ENCODE peak calls at places on chromosomes 16 and 17, in eight cellular contexts. One of them, this sample, is unnamed.

GRCh38 chr17:63647065-63647725 is 25.0 kb downstream of the MAP3K3 start:
- DNase-seq in NB4: no peak
- DNase-seq in NT2/D1: no peak
- DNase-seq in sigmoid colon: no peak
- DNase-seq in prostate gland: peak
- DNase-seq in AG10803: peak
- DNase-seq in effector memory CD4-positive, alpha-beta T cell: no peak
- DNase-seq in kidney epithelial cell: peak
- DNase-seq in this sample: no peak

GRCh38 chr17:41406205-41406604 is 8.8 kb upstream of the KRT31 start:
- DNase-seq in prostate gland: no peak
- DNase-seq in NT2/D1: no peak
- DNase-seq in NB4: no peak
- DNase-seq in AG10803: no peak
- DNase-seq in kidney epithelial cell: no peak
- DNase-seq in effector memory CD4-positive, alpha-beta T cell: no peak
- DNase-seq in sigmoid colon: no peak
- DNase-seq in this sample: no peak

GRCh38 chr16:88867561-88868246 is 1.2 kb upstream of the PABPN1L start:
- DNase-seq in NT2/D1: no peak
- DNase-seq in prostate gland: no peak
- DNase-seq in AG10803: no peak
- DNase-seq in kidney epithelial cell: no peak
- DNase-seq in sigmoid colon: no peak
- DNase-seq in NB4: no peak
- DNase-seq in effector memory CD4-positive, alpha-beta T cell: no peak
- DNase-seq in this sample: no peak

GRCh38 chr16:51577621-51578303 is 426.7 kb upstream of the SALL1 start:
- DNase-seq in sigmoid colon: no peak
- DNase-seq in effector memory CD4-positive, alpha-beta T cell: no peak
- DNase-seq in NB4: no peak
- DNase-seq in kidney epithelial cell: peak
- DNase-seq in AG10803: no peak
- DNase-seq in prostate gland: no peak
- DNase-seq in NT2/D1: peak
- DNase-seq in this sample: no peak

GRCh38 chr16:588639-588888 is 1.3 kb upstream of the RAB40C start:
- DNase-seq in AG10803: peak
- DNase-seq in sigmoid colon: no peak
- DNase-seq in NT2/D1: no peak
- DNase-seq in effector memory CD4-positive, alpha-beta T cell: peak
- DNase-seq in prostate gland: no peak
- DNase-seq in NB4: peak
- DNase-seq in kidney epithelial cell: no peak
- DNase-seq in this sample: no peak

GRCh38 chr17:8141046-8141445 is 11.2 kb downstream of the PER1 start:
- DNase-seq in prostate gland: no peak
- DNase-seq in sigmoid colon: peak
- DNase-seq in NB4: no peak
- DNase-seq in kidney epithelial cell: no peak
- DNase-seq in AG10803: no peak
- DNase-seq in NT2/D1: no peak
- DNase-seq in effector memory CD4-positive, alpha-beta T cell: no peak
- DNase-seq in this sample: no peak

GRCh38 chr16:83137326-83137770 is 510.6 kb downstream of the CDH13 start:
- DNase-seq in NB4: peak
- DNase-seq in NT2/D1: no peak
- DNase-seq in sigmoid colon: no peak
- DNase-seq in AG10803: peak
- DNase-seq in prostate gland: peak
- DNase-seq in effector memory CD4-positive, alpha-beta T cell: no peak
- DNase-seq in kidney epithelial cell: peak
- DNase-seq in this sample: no peak

GRCh38 chr16:89366561-89367537 is 123.5 kb downstream of the ANKRD11 start:
- DNase-seq in prostate gland: no peak
- DNase-seq in NT2/D1: no peak
- DNase-seq in kidney epithelial cell: no peak
- DNase-seq in sigmoid colon: no peak
- DNase-seq in AG10803: no peak
- DNase-seq in effector memory CD4-positive, alpha-beta T cell: no peak
- DNase-seq in NB4: no peak
- DNase-seq in this sample: no peak

GRCh38 chr17:12839042-12839441 is 49.7 kb downstream of the ARHGAP44 start:
- DNase-seq in kidney epithelial cell: no peak
- DNase-seq in NT2/D1: no peak
- DNase-seq in AG10803: no peak
- DNase-seq in prostate gland: no peak
- DNase-seq in NB4: no peak
- DNase-seq in sigmoid colon: no peak
- DNase-seq in effector memory CD4-positive, alpha-beta T cell: no peak
- DNase-seq in this sample: no peak

GRCh38 chr17:49436174-49436573 is 21.5 kb upstream of the PHB1 start:
- DNase-seq in NB4: no peak
- DNase-seq in sigmoid colon: no peak
- DNase-seq in kidney epithelial cell: no peak
- DNase-seq in AG10803: no peak
- DNase-seq in effector memory CD4-positive, alpha-beta T cell: no peak
- DNase-seq in prostate gland: no peak
- DNase-seq in NT2/D1: no peak
- DNase-seq in this sample: no peak

GRCh38 chr16:82464192-82464591 is 162.6 kb upstream of the CDH13 start:
- DNase-seq in kidney epithelial cell: no peak
- DNase-seq in NT2/D1: no peak
- DNase-seq in NB4: no peak
- DNase-seq in sigmoid colon: no peak
- DNase-seq in prostate gland: no peak
- DNase-seq in AG10803: no peak
- DNase-seq in effector memory CD4-positive, alpha-beta T cell: no peak
- DNase-seq in this sample: no peak

GRCh38 chr16:69406780-69407331 is 17.6 kb upstream of the CYB5B start:
- DNase-seq in sigmoid colon: no peak
- DNase-seq in kidney epithelial cell: no peak
- DNase-seq in effector memory CD4-positive, alpha-beta T cell: no peak
- DNase-seq in AG10803: no peak
- DNase-seq in NB4: peak
- DNase-seq in NT2/D1: no peak
- DNase-seq in prostate gland: no peak
- DNase-seq in this sample: no peak

GRCh38 chr17:56528636-56529170 is 64.8 kb upstream of the NOG start:
- DNase-seq in NT2/D1: no peak
- DNase-seq in kidney epithelial cell: no peak
- DNase-seq in effector memory CD4-positive, alpha-beta T cell: no peak
- DNase-seq in prostate gland: no peak
- DNase-seq in AG10803: no peak
- DNase-seq in NB4: no peak
- DNase-seq in sigmoid colon: no peak
- DNase-seq in this sample: no peak

GRCh38 chr16:2350500-2350899 is 10.0 kb upstream of the ABCA3 start:
- DNase-seq in NB4: no peak
- DNase-seq in AG10803: no peak
- DNase-seq in kidney epithelial cell: no peak
- DNase-seq in sigmoid colon: no peak
- DNase-seq in effector memory CD4-positive, alpha-beta T cell: no peak
- DNase-seq in prostate gland: no peak
- DNase-seq in NT2/D1: no peak
- DNase-seq in this sample: no peak

GRCh38 chr17:44916781-44917241 is 1.5 kb upstream of the GFAP start:
- DNase-seq in effector memory CD4-positive, alpha-beta T cell: no peak
- DNase-seq in NB4: no peak
- DNase-seq in sigmoid colon: peak
- DNase-seq in NT2/D1: no peak
- DNase-seq in prostate gland: peak
- DNase-seq in AG10803: peak
- DNase-seq in kidney epithelial cell: no peak
- DNase-seq in this sample: peak

GRCh38 chr17:1053661-1054360 is 56.9 kb downstream of the TIMM22 start:
- DNase-seq in sigmoid colon: no peak
- DNase-seq in NT2/D1: no peak
- DNase-seq in prostate gland: no peak
- DNase-seq in effector memory CD4-positive, alpha-beta T cell: no peak
- DNase-seq in NB4: no peak
- DNase-seq in kidney epithelial cell: no peak
- DNase-seq in AG10803: no peak
- DNase-seq in this sample: peak

GRCh38 chr17:30251931-30252330 is 16.4 kb upstream of the SLC6A4 start:
- DNase-seq in prostate gland: no peak
- DNase-seq in sigmoid colon: no peak
- DNase-seq in effector memory CD4-positive, alpha-beta T cell: no peak
- DNase-seq in NB4: no peak
- DNase-seq in NT2/D1: no peak
- DNase-seq in kidney epithelial cell: no peak
- DNase-seq in AG10803: no peak
- DNase-seq in this sample: no peak

GRCh38 chr16:9844361-9844760 is 337.9 kb downstream of the GRIN2A start:
- DNase-seq in kidney epithelial cell: no peak
- DNase-seq in prostate gland: no peak
- DNase-seq in NB4: no peak
- DNase-seq in NT2/D1: no peak
- DNase-seq in effector memory CD4-positive, alpha-beta T cell: no peak
- DNase-seq in AG10803: peak
- DNase-seq in sigmoid colon: no peak
- DNase-seq in this sample: no peak

GRCh38 chr16:31134625-31135534 is 647 bp downstream of the PRSS8 start:
- DNase-seq in prostate gland: peak
- DNase-seq in AG10803: peak
- DNase-seq in NT2/D1: peak
- DNase-seq in sigmoid colon: no peak
- DNase-seq in effector memory CD4-positive, alpha-beta T cell: no peak
- DNase-seq in kidney epithelial cell: no peak
- DNase-seq in NB4: peak
- DNase-seq in this sample: no peak

GRCh38 chr16:27455700-27456099 is 53.7 kb downstream of the IL21R start:
- DNase-seq in NB4: no peak
- DNase-seq in kidney epithelial cell: no peak
- DNase-seq in effector memory CD4-positive, alpha-beta T cell: no peak
- DNase-seq in NT2/D1: no peak
- DNase-seq in sigmoid colon: no peak
- DNase-seq in prostate gland: no peak
- DNase-seq in AG10803: no peak
- DNase-seq in this sample: peak

GRCh38 chr17:8964801-8965393 is 610 bp downstream of the PIK3R5 start:
- DNase-seq in AG10803: no peak
- DNase-seq in NT2/D1: no peak
- DNase-seq in effector memory CD4-positive, alpha-beta T cell: no peak
- DNase-seq in NB4: peak
- DNase-seq in sigmoid colon: no peak
- DNase-seq in kidney epithelial cell: no peak
- DNase-seq in prostate gland: no peak
- DNase-seq in this sample: peak

GRCh38 chr17:46035112-46035818 is 36.2 kb downstream of the STH start:
- DNase-seq in AG10803: peak
- DNase-seq in NT2/D1: no peak
- DNase-seq in effector memory CD4-positive, alpha-beta T cell: peak
- DNase-seq in prostate gland: no peak
- DNase-seq in kidney epithelial cell: no peak
- DNase-seq in NB4: no peak
- DNase-seq in sigmoid colon: no peak
- DNase-seq in this sample: no peak

GRCh38 chr17:21302711-21303425 is 18.4 kb downstream of the MAP2K3 start:
- DNase-seq in sigmoid colon: peak
- DNase-seq in NT2/D1: no peak
- DNase-seq in prostate gland: no peak
- DNase-seq in effector memory CD4-positive, alpha-beta T cell: no peak
- DNase-seq in NB4: no peak
- DNase-seq in AG10803: no peak
- DNase-seq in kidney epithelial cell: no peak
- DNase-seq in this sample: peak

GRCh38 chr17:6596941-6597340 is 40.6 kb upstream of the PITPNM3 start:
- DNase-seq in NB4: no peak
- DNase-seq in prostate gland: no peak
- DNase-seq in sigmoid colon: no peak
- DNase-seq in AG10803: peak
- DNase-seq in NT2/D1: no peak
- DNase-seq in kidney epithelial cell: no peak
- DNase-seq in effector memory CD4-positive, alpha-beta T cell: no peak
- DNase-seq in this sample: no peak
- H3K4me3 ChIP-seq in NB4: no peak
- H3K4me3 ChIP-seq in prostate gland: no peak
- H3K4me3 ChIP-seq in sigmoid colon: no peak
- H3K4me3 ChIP-seq in AG10803: no peak
- H3K4me3 ChIP-seq in NT2/D1: no peak
- H3K4me3 ChIP-seq in kidney epithelial cell: no peak
- H3K4me3 ChIP-seq in effector memory CD4-positive, alpha-beta T cell: no peak
- H3K4me3 ChIP-seq in this sample: no peak

GRCh38 chr17:39739885-39740356 is 2.2 kb downstream of the GRB7 start:
- DNase-seq in AG10803: no peak
- DNase-seq in sigmoid colon: no peak
- DNase-seq in NB4: no peak
- DNase-seq in prostate gland: no peak
- DNase-seq in effector memory CD4-positive, alpha-beta T cell: no peak
- DNase-seq in NT2/D1: no peak
- DNase-seq in kidney epithelial cell: no peak
- DNase-seq in this sample: no peak
- H3K4me3 ChIP-seq in AG10803: no peak
- H3K4me3 ChIP-seq in sigmoid colon: no peak
- H3K4me3 ChIP-seq in NB4: no peak
- H3K4me3 ChIP-seq in prostate gland: peak
- H3K4me3 ChIP-seq in effector memory CD4-positive, alpha-beta T cell: no peak
- H3K4me3 ChIP-seq in NT2/D1: peak
- H3K4me3 ChIP-seq in kidney epithelial cell: peak
- H3K4me3 ChIP-seq in this sample: no peak

GRCh38 chr17:7035591-7036368 is at the start of gene SLC16A13:
- DNase-seq in effector memory CD4-positive, alpha-beta T cell: peak
- DNase-seq in NT2/D1: peak
- DNase-seq in sigmoid colon: peak
- DNase-seq in kidney epithelial cell: peak
- DNase-seq in prostate gland: peak
- DNase-seq in NB4: peak
- DNase-seq in AG10803: peak
- DNase-seq in this sample: peak

GRCh38 chr17:7042507-7043194 is 1.2 kb downstream of the SLC16A11 start:
- DNase-seq in NB4: no peak
- DNase-seq in NT2/D1: no peak
- DNase-seq in AG10803: no peak
- DNase-seq in sigmoid colon: no peak
- DNase-seq in kidney epithelial cell: no peak
- DNase-seq in effector memory CD4-positive, alpha-beta T cell: peak
- DNase-seq in prostate gland: no peak
- DNase-seq in this sample: peak

GRCh38 chr17:7041607-7042506 is 2.0 kb downstream of the SLC16A11 start:
- DNase-seq in effector memory CD4-positive, alpha-beta T cell: no peak
- DNase-seq in AG10803: no peak
- DNase-seq in sigmoid colon: no peak
- DNase-seq in NB4: no peak
- DNase-seq in prostate gland: no peak
- DNase-seq in NT2/D1: no peak
- DNase-seq in kidney epithelial cell: no peak
- DNase-seq in this sample: no peak

GRCh38 chr17:7034955-7035590 is 742 bp upstream of the SLC16A13 start:
- DNase-seq in AG10803: no peak
- DNase-seq in prostate gland: no peak
- DNase-seq in NT2/D1: no peak
- DNase-seq in NB4: no peak
- DNase-seq in effector memory CD4-positive, alpha-beta T cell: no peak
- DNase-seq in sigmoid colon: no peak
- DNase-seq in kidney epithelial cell: no peak
- DNase-seq in this sample: no peak

GRCh38 chr17:7038025-7038862 is 2.4 kb downstream of the SLC16A13 start:
- DNase-seq in AG10803: no peak
- DNase-seq in NT2/D1: no peak
- DNase-seq in kidney epithelial cell: no peak
- DNase-seq in effector memory CD4-positive, alpha-beta T cell: no peak
- DNase-seq in NB4: no peak
- DNase-seq in sigmoid colon: no peak
- DNase-seq in prostate gland: no peak
- DNase-seq in this sample: no peak
- H3K4me3 ChIP-seq in AG10803: no peak
- H3K4me3 ChIP-seq in NT2/D1: no peak
- H3K4me3 ChIP-seq in kidney epithelial cell: no peak
- H3K4me3 ChIP-seq in effector memory CD4-positive, alpha-beta T cell: no peak
- H3K4me3 ChIP-seq in NB4: no peak
- H3K4me3 ChIP-seq in sigmoid colon: no peak
- H3K4me3 ChIP-seq in prostate gland: no peak
- H3K4me3 ChIP-seq in this sample: no peak

GRCh38 chr17:18145811-18146210 is 37.3 kb downstream of the MYO15A start:
- DNase-seq in sigmoid colon: no peak
- DNase-seq in effector memory CD4-positive, alpha-beta T cell: no peak
- DNase-seq in NT2/D1: no peak
- DNase-seq in kidney epithelial cell: no peak
- DNase-seq in NB4: no peak
- DNase-seq in AG10803: no peak
- DNase-seq in prostate gland: no peak
- DNase-seq in this sample: no peak
- H3K4me3 ChIP-seq in sigmoid colon: no peak
- H3K4me3 ChIP-seq in effector memory CD4-positive, alpha-beta T cell: no peak
- H3K4me3 ChIP-seq in NT2/D1: no peak
- H3K4me3 ChIP-seq in kidney epithelial cell: no peak
- H3K4me3 ChIP-seq in NB4: no peak
- H3K4me3 ChIP-seq in AG10803: no peak
- H3K4me3 ChIP-seq in prostate gland: no peak
- H3K4me3 ChIP-seq in this sample: no peak

This sample was measured in heart left ventricle.